ENCODE peak calls at places on chromosome 1, in seven cellular contexts. L is Right ventricle myocardium inferior; Z is breast epithelium; C is stimulated activated CD8-positive, alpha-beta memory T cell treated with anti-CD3 and anti-CD28 coated beads, Interleukin-7, amount 100 ng/mL, for 24 hours; R is NCI-H460; T is body of pancreas; Y is islet precursor cell. N is an unnamed sample.

GRCh38 chr1:211092955-211093354 is 41.0 kb downstream of the KCNH1 start:
- DNase-seq in L (no peak), Z (no peak), C (no peak), R (no peak), T (no peak), Y (no peak), N (no peak)

GRCh38 chr1:212466437-212466836 is 33.7 kb downstream of the NENF start:
- DNase-seq in L (no peak), Z (no peak), C (no peak), R (no peak), T (no peak), Y (no peak), N (no peak)

GRCh38 chr1:153343040-153343681 is 5.5 kb downstream of the PGLYRP4 start:
- DNase-seq in L (no peak), Z (no peak), C (no peak), R (no peak), T (no peak), Y (no peak), N (no peak)

GRCh38 chr1:193700710-193701355 is 514.4 kb upstream of the B3GALT2 start:
- DNase-seq in L (no peak), Z (no peak), C (no peak), R (peak; percentile 54), T (no peak), Y (no peak), N (peak; percentile 8)

GRCh38 chr1:236979149-236979890 is 24.9 kb downstream of the MT1HL1 start:
- DNase-seq in L (no peak), Z (no peak), C (no peak), R (no peak), T (no peak), Y (no peak), N (no peak)

GRCh38 chr1:88061106-88061829 is 622.8 kb upstream of the PKN2 start:
- DNase-seq in L (no peak), Z (no peak), C (no peak), R (no peak), T (peak; percentile 44), Y (peak; percentile 79), N (no peak)

GRCh38 chr1:225554216-225554812 is 98.6 kb downstream of the ENAH start:
- DNase-seq in L (no peak), Z (no peak), C (no peak), R (peak; percentile 23), T (no peak), Y (no peak), N (peak; percentile 6)

GRCh38 chr1:212977781-212978645 is 27.7 kb downstream of the VASH2 start:
- DNase-seq in L (no peak), Z (no peak), C (no peak), R (no peak), T (no peak), Y (peak; percentile 33), N (no peak)

GRCh38 chr1:76234061-76234460 is 159.5 kb downstream of the ST6GALNAC3 start:
- DNase-seq in L (no peak), Z (no peak), C (no peak), R (no peak), T (no peak), Y (no peak), N (no peak)

N was measured in brain pericyte.